ENCODE peak calls at places on chromosomes 3 and 15, in six cellular contexts. One of them, this sample, is unnamed.

GRCh38 chr15:84582583-84583157 is 18.1 kb upstream of the ZSCAN2 start:
- DNase-seq in ovary: no peak
- DNase-seq in RCC 7860: peak
- DNase-seq in NCI-H460: no peak
- DNase-seq in NCI-H2107: no peak
- DNase-seq in pulmonary artery endothelial cell: no peak
- DNase-seq in this sample: no peak

GRCh38 chr15:95603802-95604201 is 726.7 kb upstream of the NR2F2 start:
- DNase-seq in ovary: no peak
- DNase-seq in RCC 7860: no peak
- DNase-seq in NCI-H460: no peak
- DNase-seq in NCI-H2107: no peak
- DNase-seq in pulmonary artery endothelial cell: peak
- DNase-seq in this sample: peak

GRCh38 chr3:60610441-60611112 is 640.7 kb downstream of the FHIT start:
- DNase-seq in ovary: no peak
- DNase-seq in RCC 7860: no peak
- DNase-seq in NCI-H460: no peak
- DNase-seq in NCI-H2107: no peak
- DNase-seq in pulmonary artery endothelial cell: no peak
- DNase-seq in this sample: no peak

GRCh38 chr3:185661772-185662171 is 75.7 kb downstream of the SENP2 start:
- DNase-seq in ovary: no peak
- DNase-seq in RCC 7860: no peak
- DNase-seq in NCI-H460: no peak
- DNase-seq in NCI-H2107: no peak
- DNase-seq in pulmonary artery endothelial cell: no peak
- DNase-seq in this sample: no peak

GRCh38 chr15:80561500-80561899 is 133.6 kb upstream of the ABHD17C start:
- DNase-seq in ovary: no peak
- DNase-seq in RCC 7860: no peak
- DNase-seq in NCI-H460: no peak
- DNase-seq in NCI-H2107: no peak
- DNase-seq in pulmonary artery endothelial cell: no peak
- DNase-seq in this sample: no peak

GRCh38 chr15:34964277-34964676 is 5.3 kb downstream of the AQR start:
- DNase-seq in ovary: no peak
- DNase-seq in RCC 7860: no peak
- DNase-seq in NCI-H460: no peak
- DNase-seq in NCI-H2107: no peak
- DNase-seq in pulmonary artery endothelial cell: no peak
- DNase-seq in this sample: no peak

GRCh38 chr3:127365383-127365782 is 77.5 kb upstream of the PRR20G start:
- DNase-seq in ovary: no peak
- DNase-seq in RCC 7860: no peak
- DNase-seq in NCI-H460: no peak
- DNase-seq in NCI-H2107: no peak
- DNase-seq in pulmonary artery endothelial cell: no peak
- DNase-seq in this sample: no peak

GRCh38 chr3:124653788-124654469 is 76.3 kb upstream of the UMPS start:
- DNase-seq in ovary: no peak
- DNase-seq in RCC 7860: no peak
- DNase-seq in NCI-H460: no peak
- DNase-seq in NCI-H2107: no peak
- DNase-seq in pulmonary artery endothelial cell: no peak
- DNase-seq in this sample: peak

GRCh38 chr15:59686389-59686788 is 2.7 kb downstream of the BNIP2 start:
- DNase-seq in ovary: no peak
- DNase-seq in RCC 7860: no peak
- DNase-seq in NCI-H460: no peak
- DNase-seq in NCI-H2107: no peak
- DNase-seq in pulmonary artery endothelial cell: no peak
- DNase-seq in this sample: no peak

GRCh38 chr3:67642734-67643133 is 11.7 kb downstream of the SUCLG2 start:
- DNase-seq in ovary: no peak
- DNase-seq in RCC 7860: no peak
- DNase-seq in NCI-H460: no peak
- DNase-seq in NCI-H2107: no peak
- DNase-seq in pulmonary artery endothelial cell: no peak
- DNase-seq in this sample: no peak

GRCh38 chr3:43410575-43410974 is 124.2 kb downstream of the SNRK start:
- DNase-seq in ovary: no peak
- DNase-seq in RCC 7860: no peak
- DNase-seq in NCI-H460: no peak
- DNase-seq in NCI-H2107: no peak
- DNase-seq in pulmonary artery endothelial cell: no peak
- DNase-seq in this sample: no peak

GRCh38 chr3:114879059-114880031 is 267.7 kb downstream of the ZBTB20 start:
- DNase-seq in ovary: peak
- DNase-seq in RCC 7860: peak
- DNase-seq in NCI-H460: no peak
- DNase-seq in NCI-H2107: peak
- DNase-seq in pulmonary artery endothelial cell: no peak
- DNase-seq in this sample: peak

This sample was measured in endothelial cell of umbilical vein.